ENCODE peak calls at places on chromosomes 5 and 9, in seven cellular contexts. One of them, this sample, is unnamed.

GRCh38 chr9:80504525-80505235 is 932.9 kb downstream of the TLE4 start:
- DNase-seq in H7: no peak
- DNase-seq in A549: no peak
- DNase-seq in HuH-7.5: no peak
- DNase-seq in activated CD4-positive, alpha-beta T cell treated with anti-CD3 and anti-CD28 coated beads, Interleukin-2, amount 10 ng/mL, durations not matched to agents 7 days and 5 days: no peak
- DNase-seq in D341Med: no peak
- DNase-seq in upper lobe of right lung: no peak
- DNase-seq in this sample: no peak

GRCh38 chr9:38318755-38319495 is 73.6 kb upstream of the ALDH1B1 start:
- DNase-seq in upper lobe of right lung: no peak
- DNase-seq in D341Med: no peak
- DNase-seq in H7: no peak
- DNase-seq in activated CD4-positive, alpha-beta T cell treated with anti-CD3 and anti-CD28 coated beads, Interleukin-2, amount 10 ng/mL, durations not matched to agents 7 days and 5 days: no peak
- DNase-seq in A549: peak; percentile 10
- DNase-seq in HuH-7.5: no peak
- DNase-seq in this sample: no peak

GRCh38 chr5:29122306-29122705 is 2071.2 kb upstream of the CDH6 start:
- DNase-seq in upper lobe of right lung: no peak
- DNase-seq in A549: no peak
- DNase-seq in D341Med: peak; percentile 25
- DNase-seq in H7: peak; percentile 3
- DNase-seq in activated CD4-positive, alpha-beta T cell treated with anti-CD3 and anti-CD28 coated beads, Interleukin-2, amount 10 ng/mL, durations not matched to agents 7 days and 5 days: no peak
- DNase-seq in HuH-7.5: no peak
- DNase-seq in this sample: no peak

GRCh38 chr9:107141967-107142366 is 141.1 kb upstream of the RAD23B start:
- DNase-seq in HuH-7.5: no peak
- DNase-seq in A549: peak; percentile 11
- DNase-seq in H7: no peak
- DNase-seq in D341Med: no peak
- DNase-seq in upper lobe of right lung: no peak
- DNase-seq in activated CD4-positive, alpha-beta T cell treated with anti-CD3 and anti-CD28 coated beads, Interleukin-2, amount 10 ng/mL, durations not matched to agents 7 days and 5 days: no peak
- DNase-seq in this sample: no peak

GRCh38 chr9:127109212-127109711 is 13.2 kb downstream of the ANGPTL2 start:
- DNase-seq in upper lobe of right lung: no peak
- DNase-seq in activated CD4-positive, alpha-beta T cell treated with anti-CD3 and anti-CD28 coated beads, Interleukin-2, amount 10 ng/mL, durations not matched to agents 7 days and 5 days: no peak
- DNase-seq in HuH-7.5: no peak
- DNase-seq in D341Med: no peak
- DNase-seq in A549: peak; percentile 23
- DNase-seq in H7: no peak
- DNase-seq in this sample: no peak

GRCh38 chr5:168770996-168771395 is 191.8 kb upstream of the PANK3 start:
- DNase-seq in H7: no peak
- DNase-seq in A549: no peak
- DNase-seq in upper lobe of right lung: no peak
- DNase-seq in D341Med: no peak
- DNase-seq in HuH-7.5: no peak
- DNase-seq in activated CD4-positive, alpha-beta T cell treated with anti-CD3 and anti-CD28 coated beads, Interleukin-2, amount 10 ng/mL, durations not matched to agents 7 days and 5 days: no peak
- DNase-seq in this sample: no peak

GRCh38 chr5:178454308-178454707 is 135.9 kb downstream of the COL23A1 start:
- DNase-seq in A549: no peak
- DNase-seq in D341Med: no peak
- DNase-seq in HuH-7.5: no peak
- DNase-seq in upper lobe of right lung: peak; percentile 48
- DNase-seq in H7: no peak
- DNase-seq in activated CD4-positive, alpha-beta T cell treated with anti-CD3 and anti-CD28 coated beads, Interleukin-2, amount 10 ng/mL, durations not matched to agents 7 days and 5 days: no peak
- DNase-seq in this sample: no peak

GRCh38 chr5:136080483-136081180 is 51.8 kb downstream of the TGFBI start:
- DNase-seq in activated CD4-positive, alpha-beta T cell treated with anti-CD3 and anti-CD28 coated beads, Interleukin-2, amount 10 ng/mL, durations not matched to agents 7 days and 5 days: peak; percentile 50
- DNase-seq in D341Med: peak; percentile 35
- DNase-seq in HuH-7.5: peak; percentile 64
- DNase-seq in upper lobe of right lung: peak; percentile 94
- DNase-seq in A549: peak; percentile 85
- DNase-seq in H7: peak; percentile 83
- DNase-seq in this sample: peak; percentile 64

GRCh38 chr5:152405145-152405544 is at the start of gene NMUR2:
- DNase-seq in D341Med: peak; percentile 22
- DNase-seq in H7: peak; percentile 72
- DNase-seq in HuH-7.5: peak; percentile 2
- DNase-seq in upper lobe of right lung: no peak
- DNase-seq in activated CD4-positive, alpha-beta T cell treated with anti-CD3 and anti-CD28 coated beads, Interleukin-2, amount 10 ng/mL, durations not matched to agents 7 days and 5 days: no peak
- DNase-seq in A549: peak; percentile 4
- DNase-seq in this sample: no peak

GRCh38 chr9:98864257-98865180 is 57.0 kb downstream of the GALNT12 start:
- DNase-seq in A549: no peak
- DNase-seq in activated CD4-positive, alpha-beta T cell treated with anti-CD3 and anti-CD28 coated beads, Interleukin-2, amount 10 ng/mL, durations not matched to agents 7 days and 5 days: no peak
- DNase-seq in upper lobe of right lung: no peak
- DNase-seq in HuH-7.5: no peak
- DNase-seq in H7: no peak
- DNase-seq in D341Med: no peak
- DNase-seq in this sample: peak; percentile 67

GRCh38 chr9:100689635-100690034 is 111.8 kb downstream of the CAVIN4 start:
- DNase-seq in upper lobe of right lung: no peak
- DNase-seq in HuH-7.5: no peak
- DNase-seq in A549: no peak
- DNase-seq in H7: no peak
- DNase-seq in activated CD4-positive, alpha-beta T cell treated with anti-CD3 and anti-CD28 coated beads, Interleukin-2, amount 10 ng/mL, durations not matched to agents 7 days and 5 days: no peak
- DNase-seq in D341Med: no peak
- DNase-seq in this sample: no peak

GRCh38 chr5:129664336-129664937 is 83.5 kb upstream of the MINAR2 start:
- DNase-seq in H7: peak; percentile 5
- DNase-seq in A549: peak; percentile 48
- DNase-seq in upper lobe of right lung: no peak
- DNase-seq in D341Med: peak; percentile 42
- DNase-seq in activated CD4-positive, alpha-beta T cell treated with anti-CD3 and anti-CD28 coated beads, Interleukin-2, amount 10 ng/mL, durations not matched to agents 7 days and 5 days: peak; percentile 41
- DNase-seq in HuH-7.5: no peak
- DNase-seq in this sample: no peak

GRCh38 chr5:150142800-150143724 is 12.6 kb downstream of the PDGFRB start:
- DNase-seq in HuH-7.5: no peak
- DNase-seq in upper lobe of right lung: no peak
- DNase-seq in H7: no peak
- DNase-seq in D341Med: no peak
- DNase-seq in A549: peak; percentile 78
- DNase-seq in activated CD4-positive, alpha-beta T cell treated with anti-CD3 and anti-CD28 coated beads, Interleukin-2, amount 10 ng/mL, durations not matched to agents 7 days and 5 days: no peak
- DNase-seq in this sample: peak; percentile 95